ENCODE peak calls at places on chromosomes 5 and 9, in eight cellular contexts. One of them, this sample, is unnamed.

GRCh38 chr9:95083086-95083768 is 234.3 kb downstream of the FANCC start:
- DNase-seq in H1: no peak
- DNase-seq in heart left ventricle: no peak
- DNase-seq in adrenal gland: no peak
- DNase-seq in stomach: no peak
- DNase-seq in A549: no peak
- DNase-seq in transverse colon: no peak
- DNase-seq in breast epithelium: no peak
- DNase-seq in this sample: no peak

GRCh38 chr9:137391411-137391754 is 31.6 kb downstream of the EXD3 start:
- DNase-seq in A549: no peak
- DNase-seq in transverse colon: peak
- DNase-seq in heart left ventricle: peak
- DNase-seq in adrenal gland: peak
- DNase-seq in H1: no peak
- DNase-seq in breast epithelium: no peak
- DNase-seq in stomach: peak
- DNase-seq in this sample: no peak

GRCh38 chr5:139271201-139272027 is 22.1 kb upstream of the MATR3 start:
- DNase-seq in stomach: no peak
- DNase-seq in A549: peak
- DNase-seq in H1: no peak
- DNase-seq in adrenal gland: no peak
- DNase-seq in transverse colon: no peak
- DNase-seq in heart left ventricle: no peak
- DNase-seq in breast epithelium: no peak
- DNase-seq in this sample: no peak

GRCh38 chr9:88477300-88477751 is 57.7 kb upstream of the NXNL2 start:
- DNase-seq in H1: no peak
- DNase-seq in transverse colon: no peak
- DNase-seq in adrenal gland: no peak
- DNase-seq in A549: no peak
- DNase-seq in breast epithelium: no peak
- DNase-seq in stomach: no peak
- DNase-seq in heart left ventricle: no peak
- DNase-seq in this sample: no peak

GRCh38 chr9:110048976-110049698 is 158.8 kb downstream of the C9orf152 start:
- DNase-seq in H1: peak
- DNase-seq in breast epithelium: no peak
- DNase-seq in transverse colon: no peak
- DNase-seq in stomach: no peak
- DNase-seq in heart left ventricle: no peak
- DNase-seq in adrenal gland: no peak
- DNase-seq in A549: no peak
- DNase-seq in this sample: no peak

GRCh38 chr5:65946198-65946745 is 19.9 kb downstream of the ERBIN start:
- DNase-seq in heart left ventricle: no peak
- DNase-seq in breast epithelium: no peak
- DNase-seq in transverse colon: no peak
- DNase-seq in H1: no peak
- DNase-seq in stomach: no peak
- DNase-seq in A549: no peak
- DNase-seq in adrenal gland: no peak
- DNase-seq in this sample: no peak

GRCh38 chr5:15807861-15808260 is 307.9 kb downstream of the FBXL7 start:
- DNase-seq in A549: no peak
- DNase-seq in breast epithelium: no peak
- DNase-seq in H1: no peak
- DNase-seq in stomach: no peak
- DNase-seq in heart left ventricle: peak
- DNase-seq in adrenal gland: peak
- DNase-seq in transverse colon: no peak
- DNase-seq in this sample: no peak

GRCh38 chr5:170774831-170775230 is 8.7 kb upstream of the GABRP start:
- DNase-seq in transverse colon: no peak
- DNase-seq in stomach: no peak
- DNase-seq in breast epithelium: no peak
- DNase-seq in heart left ventricle: no peak
- DNase-seq in adrenal gland: no peak
- DNase-seq in H1: no peak
- DNase-seq in A549: no peak
- DNase-seq in this sample: no peak

GRCh38 chr5:174139623-174140022 is 94.1 kb downstream of the NSG2 start:
- DNase-seq in breast epithelium: no peak
- DNase-seq in A549: no peak
- DNase-seq in H1: no peak
- DNase-seq in stomach: no peak
- DNase-seq in heart left ventricle: no peak
- DNase-seq in transverse colon: no peak
- DNase-seq in adrenal gland: no peak
- DNase-seq in this sample: no peak

GRCh38 chr9:88745281-88746001 is 210.5 kb downstream of the NXNL2 start:
- DNase-seq in adrenal gland: no peak
- DNase-seq in transverse colon: peak
- DNase-seq in stomach: no peak
- DNase-seq in A549: no peak
- DNase-seq in H1: no peak
- DNase-seq in heart left ventricle: no peak
- DNase-seq in breast epithelium: no peak
- DNase-seq in this sample: no peak

GRCh38 chr5:72831685-72832084 is 15.2 kb downstream of the TNPO1 start:
- DNase-seq in stomach: no peak
- DNase-seq in A549: no peak
- DNase-seq in breast epithelium: no peak
- DNase-seq in heart left ventricle: no peak
- DNase-seq in transverse colon: no peak
- DNase-seq in H1: no peak
- DNase-seq in adrenal gland: no peak
- DNase-seq in this sample: no peak

GRCh38 chr9:137276757-137277328 is 683 bp upstream of the TOR4A start:
- DNase-seq in heart left ventricle: peak
- DNase-seq in breast epithelium: no peak
- DNase-seq in H1: peak
- DNase-seq in adrenal gland: peak
- DNase-seq in A549: peak
- DNase-seq in stomach: peak
- DNase-seq in transverse colon: peak
- DNase-seq in this sample: no peak

GRCh38 chr9:82421498-82421897 is 432.9 kb downstream of the SPATA31D1 start:
- DNase-seq in stomach: no peak
- DNase-seq in heart left ventricle: peak
- DNase-seq in transverse colon: no peak
- DNase-seq in breast epithelium: no peak
- DNase-seq in adrenal gland: peak
- DNase-seq in A549: no peak
- DNase-seq in H1: no peak
- DNase-seq in this sample: no peak

GRCh38 chr9:136257381-136258298 is 12.0 kb upstream of the QSOX2 start:
- DNase-seq in A549: no peak
- DNase-seq in heart left ventricle: no peak
- DNase-seq in breast epithelium: no peak
- DNase-seq in adrenal gland: no peak
- DNase-seq in transverse colon: no peak
- DNase-seq in H1: no peak
- DNase-seq in stomach: no peak
- DNase-seq in this sample: no peak

GRCh38 chr5:61624966-61625681 is 293.1 kb downstream of the ZSWIM6 start:
- DNase-seq in heart left ventricle: no peak
- DNase-seq in H1: no peak
- DNase-seq in breast epithelium: no peak
- DNase-seq in A549: no peak
- DNase-seq in adrenal gland: no peak
- DNase-seq in transverse colon: no peak
- DNase-seq in stomach: no peak
- DNase-seq in this sample: no peak

GRCh38 chr5:61624553-61624952 is 292.5 kb downstream of the ZSWIM6 start:
- DNase-seq in adrenal gland: no peak
- DNase-seq in breast epithelium: no peak
- DNase-seq in A549: no peak
- DNase-seq in heart left ventricle: no peak
- DNase-seq in H1: no peak
- DNase-seq in stomach: no peak
- DNase-seq in transverse colon: no peak
- DNase-seq in this sample: no peak

GRCh38 chr5:61620660-61621650 is 288.9 kb downstream of the ZSWIM6 start:
- DNase-seq in A549: peak
- DNase-seq in transverse colon: no peak
- DNase-seq in stomach: peak
- DNase-seq in breast epithelium: no peak
- DNase-seq in adrenal gland: peak
- DNase-seq in H1: no peak
- DNase-seq in heart left ventricle: no peak
- DNase-seq in this sample: no peak

GRCh38 chr5:61625682-61626620 is 293.9 kb downstream of the ZSWIM6 start:
- DNase-seq in A549: peak
- DNase-seq in breast epithelium: peak
- DNase-seq in heart left ventricle: peak
- DNase-seq in adrenal gland: peak
- DNase-seq in H1: peak
- DNase-seq in stomach: peak
- DNase-seq in transverse colon: peak
- DNase-seq in this sample: no peak

DNA sequence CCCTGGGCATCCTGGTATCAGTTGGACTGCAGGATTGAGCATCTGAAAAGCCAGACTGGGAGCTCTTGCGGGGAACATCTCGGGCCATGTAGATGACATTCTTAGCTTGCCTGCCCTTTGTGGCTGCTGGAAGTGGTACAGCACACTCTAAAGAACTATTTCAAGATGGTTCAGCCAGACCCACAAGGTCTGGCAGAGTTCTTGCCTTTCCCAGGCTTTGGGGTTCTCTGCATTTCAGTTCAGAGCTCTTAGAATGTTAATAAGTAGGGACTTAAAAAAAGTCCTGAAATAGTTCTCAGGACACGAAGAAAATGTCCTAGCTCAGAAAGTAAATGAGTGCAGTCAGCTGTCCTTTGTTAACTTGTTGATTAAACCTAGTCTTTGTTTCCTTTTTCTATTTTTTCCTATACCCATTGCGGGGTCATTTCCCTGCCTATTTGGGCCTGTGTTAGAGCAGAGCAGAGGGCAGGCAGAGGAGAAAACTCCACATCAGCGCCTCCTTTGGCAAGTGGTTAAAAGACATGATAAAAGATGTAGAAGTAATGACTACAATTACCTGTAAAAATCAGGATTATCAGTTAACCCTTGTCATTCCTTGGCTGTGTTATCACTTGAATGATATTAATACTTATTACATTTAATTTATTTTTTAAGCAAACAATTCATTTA is 291.5 kb downstream of the ZSWIM6 start:
- DNase-seq in H1: no peak
- DNase-seq in adrenal gland: no peak
- DNase-seq in stomach: no peak
- DNase-seq in transverse colon: no peak
- DNase-seq in heart left ventricle: no peak
- DNase-seq in A549: peak
- DNase-seq in breast epithelium: no peak
- DNase-seq in this sample: no peak
- TF ChIP-seq CTCF in H1: peak
- TF ChIP-seq CTCF in adrenal gland: no peak
- TF ChIP-seq CTCF in stomach: no peak
- TF ChIP-seq CTCF in transverse colon: no peak
- TF ChIP-seq CTCF in heart left ventricle: no peak
- TF ChIP-seq CTCF in A549: peak
- TF ChIP-seq CTCF in breast epithelium: no peak
- TF ChIP-seq CTCF in this sample: no peak

GRCh38 chr9:131398204-131398603 is 4.3 kb downstream of the PRRC2B start:
- DNase-seq in transverse colon: peak
- DNase-seq in breast epithelium: peak
- DNase-seq in stomach: peak
- DNase-seq in H1: no peak
- DNase-seq in heart left ventricle: no peak
- DNase-seq in A549: no peak
- DNase-seq in adrenal gland: peak
- DNase-seq in this sample: no peak
- TF ChIP-seq POLR2A in transverse colon: no peak
- TF ChIP-seq POLR2A in breast epithelium: no peak
- TF ChIP-seq POLR2A in stomach: no peak
- TF ChIP-seq POLR2A in H1: no peak
- TF ChIP-seq POLR2A in heart left ventricle: no peak
- TF ChIP-seq POLR2A in A549: no peak
- TF ChIP-seq POLR2A in adrenal gland: no peak
- TF ChIP-seq POLR2A in this sample: peak

GRCh38 chr5:158676642-158677489 is 422.9 kb downstream of the EBF1 start:
- DNase-seq in heart left ventricle: no peak
- DNase-seq in transverse colon: peak
- DNase-seq in A549: no peak
- DNase-seq in adrenal gland: peak
- DNase-seq in breast epithelium: no peak
- DNase-seq in stomach: no peak
- DNase-seq in H1: peak
- DNase-seq in this sample: no peak
- TF ChIP-seq CTCF in heart left ventricle: no peak
- TF ChIP-seq CTCF in transverse colon: no peak
- TF ChIP-seq CTCF in A549: peak
- TF ChIP-seq CTCF in adrenal gland: peak
- TF ChIP-seq CTCF in breast epithelium: no peak
- TF ChIP-seq CTCF in stomach: no peak
- TF ChIP-seq CTCF in H1: peak
- TF ChIP-seq CTCF in this sample: no peak

DNA sequence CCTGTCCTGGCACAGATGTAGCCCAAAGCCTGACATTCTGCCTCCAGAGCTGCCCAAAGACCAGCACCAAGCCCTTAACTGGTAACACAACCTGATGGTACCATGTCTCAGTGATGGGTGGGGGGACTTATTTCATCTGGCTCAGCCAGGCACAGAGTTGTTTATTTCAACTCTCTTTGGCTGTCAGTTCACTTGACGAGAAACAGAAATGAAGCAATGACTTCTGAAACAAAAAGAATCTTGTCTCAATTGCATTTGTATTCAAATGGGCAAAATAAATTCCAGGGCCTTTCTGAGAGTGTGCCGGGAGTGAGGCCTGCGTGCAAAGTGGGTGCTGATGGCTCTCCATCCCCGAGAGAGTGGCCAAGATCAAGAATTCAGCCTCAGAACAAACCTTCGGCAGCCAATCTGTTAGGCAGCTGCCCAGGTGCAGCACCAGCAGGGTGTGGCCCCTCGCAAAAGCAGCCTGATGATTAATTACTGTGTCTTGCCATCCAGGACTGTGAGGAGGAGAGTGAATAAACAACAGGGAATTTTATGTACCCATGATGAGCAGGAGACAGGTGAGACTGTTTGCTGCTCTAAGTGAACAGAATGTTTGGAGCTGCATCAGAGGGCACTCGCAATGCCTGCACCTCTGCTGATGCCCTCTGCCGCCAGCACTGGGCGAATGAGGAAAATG is 238.0 kb downstream of the HSPA4 start:
- DNase-seq in breast epithelium: no peak
- DNase-seq in adrenal gland: no peak
- DNase-seq in H1: no peak
- DNase-seq in heart left ventricle: no peak
- DNase-seq in stomach: no peak
- DNase-seq in transverse colon: no peak
- DNase-seq in A549: no peak
- DNase-seq in this sample: no peak
- TF ChIP-seq POLR2A in breast epithelium: no peak
- TF ChIP-seq POLR2A in adrenal gland: no peak
- TF ChIP-seq POLR2A in H1: no peak
- TF ChIP-seq POLR2A in heart left ventricle: no peak
- TF ChIP-seq POLR2A in stomach: no peak
- TF ChIP-seq POLR2A in transverse colon: no peak
- TF ChIP-seq POLR2A in A549: no peak
- TF ChIP-seq POLR2A in this sample: no peak

This sample was measured in esophagus squamous epithelium.